ENCODE peak calls at places on chromosomes 1 and 21, in four cellular contexts. One of them, this sample, is unnamed.

GRCh38 chr1:2174348-2175054 is 20.1 kb downstream of the FAAP20 start:
- DNase-seq in mesenchymal stem cell: peak; percentile 61
- DNase-seq in trophoblast cell: peak; percentile 46
- DNase-seq in H1: peak; percentile 70
- DNase-seq in this sample: peak; percentile 54

GRCh38 chr21:37627561-37627960 is 261.0 kb downstream of the DYRK1A start:
- DNase-seq in mesenchymal stem cell: no peak
- DNase-seq in trophoblast cell: no peak
- DNase-seq in H1: no peak
- DNase-seq in this sample: no peak

GRCh38 chr1:61400131-61400530 is 317.8 kb downstream of the NFIA start:
- DNase-seq in mesenchymal stem cell: no peak
- DNase-seq in trophoblast cell: no peak
- DNase-seq in H1: no peak
- DNase-seq in this sample: no peak

GRCh38 chr21:46226920-46227599 is 1.5 kb downstream of the LSS start:
- DNase-seq in mesenchymal stem cell: peak; percentile 79
- DNase-seq in trophoblast cell: no peak
- DNase-seq in H1: no peak
- DNase-seq in this sample: no peak

GRCh38 chr1:31663622-31664452 is 19.2 kb upstream of the PEF1 start:
- DNase-seq in mesenchymal stem cell: peak; percentile 59
- DNase-seq in trophoblast cell: peak; percentile 38
- DNase-seq in H1: peak; percentile 25
- DNase-seq in this sample: peak; percentile 73

GRCh38 chr1:36781098-36781497 is 253.2 kb downstream of the GRIK3 start:
- DNase-seq in mesenchymal stem cell: no peak
- DNase-seq in trophoblast cell: no peak
- DNase-seq in H1: no peak
- DNase-seq in this sample: no peak

GRCh38 chr1:165903672-165904071 is 76.3 kb downstream of the UCK2 start:
- DNase-seq in mesenchymal stem cell: peak; percentile 59
- DNase-seq in trophoblast cell: no peak
- DNase-seq in H1: no peak
- DNase-seq in this sample: no peak

GRCh38 chr1:50969611-50970507 is at the start of gene CDKN2C:
- DNase-seq in mesenchymal stem cell: peak; percentile 88
- DNase-seq in trophoblast cell: peak; percentile 47
- DNase-seq in H1: no peak
- DNase-seq in this sample: no peak

GRCh38 chr1:226646026-226646869 is 92.8 kb downstream of the ITPKB start:
- DNase-seq in mesenchymal stem cell: no peak
- DNase-seq in trophoblast cell: peak; percentile 44
- DNase-seq in H1: no peak
- DNase-seq in this sample: no peak

GRCh38 chr1:199946305-199947155 is 81.0 kb upstream of the NR5A2 start:
- DNase-seq in mesenchymal stem cell: no peak
- DNase-seq in trophoblast cell: no peak
- DNase-seq in H1: no peak
- DNase-seq in this sample: no peak

GRCh38 chr1:17979815-17980214 is 127.8 kb upstream of the IGSF21 start:
- DNase-seq in mesenchymal stem cell: no peak
- DNase-seq in trophoblast cell: no peak
- DNase-seq in H1: no peak
- DNase-seq in this sample: no peak

GRCh38 chr1:84271452-84272273 is 29.8 kb upstream of the SAMD13 start:
- DNase-seq in mesenchymal stem cell: peak; percentile 80
- DNase-seq in trophoblast cell: no peak
- DNase-seq in H1: no peak
- DNase-seq in this sample: no peak

GRCh38 chr1:196558424-196558823 is 49.8 kb downstream of the KCNT2 start:
- DNase-seq in mesenchymal stem cell: peak; percentile 90
- DNase-seq in trophoblast cell: peak; percentile 4
- DNase-seq in H1: no peak
- DNase-seq in this sample: no peak

GRCh38 chr21:45152265-45152746 is 77.9 kb downstream of the ADARB1 start:
- DNase-seq in mesenchymal stem cell: peak; percentile 72
- DNase-seq in trophoblast cell: peak; percentile 48
- DNase-seq in H1: peak; percentile 25
- DNase-seq in this sample: no peak

GRCh38 chr1:92749024-92749634 is 35.8 kb downstream of the EVI5 start:
- DNase-seq in mesenchymal stem cell: peak; percentile 55
- DNase-seq in trophoblast cell: no peak
- DNase-seq in H1: no peak
- DNase-seq in this sample: peak; percentile 11

GRCh38 chr1:174839211-174839610 is 160.5 kb upstream of the CACYBP start:
- DNase-seq in mesenchymal stem cell: no peak
- DNase-seq in trophoblast cell: no peak
- DNase-seq in H1: no peak
- DNase-seq in this sample: no peak

GRCh38 chr1:157099633-157100009 is at the start of gene ETV3L:
- DNase-seq in mesenchymal stem cell: no peak
- DNase-seq in trophoblast cell: no peak
- DNase-seq in H1: no peak
- DNase-seq in this sample: no peak

GRCh38 chr1:99348375-99349132 is 84.3 kb downstream of the PLPPR4 start:
- DNase-seq in mesenchymal stem cell: peak; percentile 74
- DNase-seq in trophoblast cell: no peak
- DNase-seq in H1: no peak
- DNase-seq in this sample: no peak

GRCh38 chr1:58465825-58466617 is 80.5 kb downstream of the OMA1 start:
- DNase-seq in mesenchymal stem cell: no peak
- DNase-seq in trophoblast cell: no peak
- DNase-seq in H1: no peak
- DNase-seq in this sample: no peak

GRCh38 chr1:58076258-58076657 is 470.3 kb downstream of the OMA1 start:
- DNase-seq in mesenchymal stem cell: no peak
- DNase-seq in trophoblast cell: no peak
- DNase-seq in H1: no peak
- DNase-seq in this sample: no peak

GRCh38 chr21:42019101-42019605 is 9.0 kb upstream of the ZBTB21 start:
- DNase-seq in mesenchymal stem cell: no peak
- DNase-seq in trophoblast cell: no peak
- DNase-seq in H1: no peak
- DNase-seq in this sample: no peak

GRCh38 chr1:7177021-7177420 is 391.8 kb downstream of the CAMTA1 start:
- DNase-seq in mesenchymal stem cell: no peak
- DNase-seq in trophoblast cell: no peak
- DNase-seq in H1: no peak
- DNase-seq in this sample: no peak

GRCh38 chr1:34266127-34266951 is 89.6 kb downstream of the C1orf94 start:
- DNase-seq in mesenchymal stem cell: no peak
- DNase-seq in trophoblast cell: no peak
- DNase-seq in H1: no peak
- DNase-seq in this sample: no peak

GRCh38 chr1:156706647-156707008 is 1.2 kb upstream of the CRABP2 start:
- DNase-seq in mesenchymal stem cell: peak; percentile 66
- DNase-seq in trophoblast cell: peak; percentile 51
- DNase-seq in H1: no peak
- DNase-seq in this sample: peak; percentile 78

GRCh38 chr1:150156868-150157603 is 7.3 kb downstream of the PLEKHO1 start:
- DNase-seq in mesenchymal stem cell: peak; percentile 46
- DNase-seq in trophoblast cell: no peak
- DNase-seq in H1: no peak
- DNase-seq in this sample: no peak

GRCh38 chr21:18545908-18546307 is 142.3 kb upstream of the TMPRSS15 start:
- DNase-seq in mesenchymal stem cell: peak; percentile 32
- DNase-seq in trophoblast cell: no peak
- DNase-seq in H1: no peak
- DNase-seq in this sample: no peak

GRCh38 chr1:47669081-47669585 is 231.3 kb downstream of the FOXD2 start:
- DNase-seq in mesenchymal stem cell: no peak
- DNase-seq in trophoblast cell: no peak
- DNase-seq in H1: no peak
- DNase-seq in this sample: no peak

GRCh38 chr1:71565831-71566230 is 485.0 kb upstream of the ZRANB2 start:
- DNase-seq in mesenchymal stem cell: no peak
- DNase-seq in trophoblast cell: no peak
- DNase-seq in H1: no peak
- DNase-seq in this sample: no peak

GRCh38 chr1:244730153-244730933 is 77.4 kb downstream of the DESI2 start:
- DNase-seq in mesenchymal stem cell: peak; percentile 48
- DNase-seq in trophoblast cell: peak; percentile 21
- DNase-seq in H1: no peak
- DNase-seq in this sample: peak; percentile 15

GRCh38 chr21:36776981-36777617 is 78.2 kb downstream of the SIM2 start:
- DNase-seq in mesenchymal stem cell: no peak
- DNase-seq in trophoblast cell: no peak
- DNase-seq in H1: no peak
- DNase-seq in this sample: no peak

GRCh38 chr1:177786346-177786745 is 183.5 kb downstream of the SEC16B start:
- DNase-seq in mesenchymal stem cell: no peak
- DNase-seq in trophoblast cell: no peak
- DNase-seq in H1: no peak
- DNase-seq in this sample: no peak

GRCh38 chr1:29120955-29121485 is 2.7 kb downstream of the TMEM200B start:
- DNase-seq in mesenchymal stem cell: peak; percentile 48
- DNase-seq in trophoblast cell: no peak
- DNase-seq in H1: no peak
- DNase-seq in this sample: peak; percentile 44

GRCh38 chr1:56435434-56436337 is 143.7 kb downstream of the PLPP3 start:
- DNase-seq in mesenchymal stem cell: no peak
- DNase-seq in trophoblast cell: no peak
- DNase-seq in H1: no peak
- DNase-seq in this sample: peak; percentile 75

GRCh38 chr1:56434659-56435202 is 144.6 kb downstream of the PLPP3 start:
- DNase-seq in mesenchymal stem cell: no peak
- DNase-seq in trophoblast cell: no peak
- DNase-seq in H1: no peak
- DNase-seq in this sample: no peak

GRCh38 chr1:56434025-56434424 is 145.3 kb downstream of the PLPP3 start:
- DNase-seq in mesenchymal stem cell: no peak
- DNase-seq in trophoblast cell: no peak
- DNase-seq in H1: no peak
- DNase-seq in this sample: no peak

GRCh38 chr1:56432561-56432971 is 146.8 kb downstream of the PLPP3 start:
- DNase-seq in mesenchymal stem cell: no peak
- DNase-seq in trophoblast cell: no peak
- DNase-seq in H1: no peak
- DNase-seq in this sample: no peak

DNA sequence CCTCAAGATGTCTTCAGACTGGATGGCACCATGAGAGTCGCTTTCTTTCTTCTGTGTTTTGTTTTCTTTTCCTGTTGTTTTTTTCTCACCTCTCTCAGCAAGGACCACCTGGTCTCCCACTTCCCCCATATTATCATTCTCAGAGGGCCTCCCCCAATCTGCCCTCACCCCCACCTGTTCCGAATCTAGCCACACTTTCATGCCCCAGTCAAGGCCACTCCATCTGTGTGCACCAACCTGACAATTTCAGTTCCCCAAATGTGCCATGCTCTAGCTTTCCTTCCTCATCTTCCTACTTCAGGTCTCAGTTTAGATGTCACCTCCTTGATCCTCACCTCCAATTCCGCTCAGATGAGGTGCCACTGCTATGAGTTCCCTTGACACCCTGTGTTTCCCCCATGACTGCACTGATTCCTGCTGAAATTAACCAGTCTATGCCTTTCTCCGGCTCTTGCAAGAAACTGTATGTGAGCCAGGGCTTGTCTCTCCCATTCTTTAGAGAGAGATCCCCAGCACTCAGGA is 146.2 kb downstream of the PLPP3 start:
- DNase-seq in mesenchymal stem cell: no peak
- DNase-seq in trophoblast cell: no peak
- DNase-seq in H1: no peak
- DNase-seq in this sample: no peak
- H2BK12ac ChIP-seq in mesenchymal stem cell: no peak overlapping the region
- H2BK12ac ChIP-seq in trophoblast cell: peak overlapping the region; percentile 88
- H2BK12ac ChIP-seq in H1: no peak overlapping the region
- H2BK12ac ChIP-seq in this sample: peak overlapping the region; percentile 67

GRCh38 chr1:210233495-210234253 is 1.1 kb downstream of the SERTAD4 start:
- DNase-seq in mesenchymal stem cell: peak; percentile 73
- DNase-seq in trophoblast cell: peak; percentile 74
- DNase-seq in H1: no peak
- DNase-seq in this sample: peak; percentile 53

GRCh38 chr1:210230149-210230695 is 2.4 kb upstream of the SERTAD4 start:
- DNase-seq in mesenchymal stem cell: no peak
- DNase-seq in trophoblast cell: no peak
- DNase-seq in H1: no peak
- DNase-seq in this sample: no peak

GRCh38 chr1:210233216-210233494 is 559 bp downstream of the SERTAD4 start:
- DNase-seq in mesenchymal stem cell: peak; percentile 47
- DNase-seq in trophoblast cell: no peak
- DNase-seq in H1: no peak
- DNase-seq in this sample: no peak

GRCh38 chr1:210232524-210233215 is at the start of gene SERTAD4:
- DNase-seq in mesenchymal stem cell: peak; percentile 60
- DNase-seq in trophoblast cell: peak; percentile 90
- DNase-seq in H1: no peak
- DNase-seq in this sample: peak; percentile 48

GRCh38 chr1:210231846-210232523 is 611 bp upstream of the SERTAD4 start:
- DNase-seq in mesenchymal stem cell: peak; percentile 52
- DNase-seq in trophoblast cell: no peak
- DNase-seq in H1: no peak
- DNase-seq in this sample: no peak
- H3K4me3 ChIP-seq in mesenchymal stem cell: peak overlapping the region; percentile 77
- H3K4me3 ChIP-seq in trophoblast cell: peak overlapping the region; percentile 64
- H3K4me3 ChIP-seq in H1: peak overlapping the region; percentile 64
- H3K4me3 ChIP-seq in this sample: peak overlapping the region; percentile 52

GRCh38 chr1:114025609-114026401 is 46.5 kb downstream of the OLFML3 start:
- DNase-seq in mesenchymal stem cell: no peak
- DNase-seq in trophoblast cell: no peak
- DNase-seq in H1: no peak
- DNase-seq in this sample: no peak
- H2BK12ac ChIP-seq in mesenchymal stem cell: no peak overlapping the region
- H2BK12ac ChIP-seq in trophoblast cell: no peak overlapping the region
- H2BK12ac ChIP-seq in H1: no peak overlapping the region
- H2BK12ac ChIP-seq in this sample: no peak overlapping the region

GRCh38 chr21:16117851-16118592 is 388.2 kb downstream of the USP25 start:
- DNase-seq in mesenchymal stem cell: no peak
- DNase-seq in trophoblast cell: no peak
- DNase-seq in H1: no peak
- DNase-seq in this sample: no peak

GRCh38 chr21:16115461-16115860 is 385.7 kb downstream of the USP25 start:
- DNase-seq in mesenchymal stem cell: no peak
- DNase-seq in trophoblast cell: no peak
- DNase-seq in H1: no peak
- DNase-seq in this sample: no peak

GRCh38 chr21:16116067-16116466 is 386.3 kb downstream of the USP25 start:
- DNase-seq in mesenchymal stem cell: no peak
- DNase-seq in trophoblast cell: no peak
- DNase-seq in H1: no peak
- DNase-seq in this sample: no peak

GRCh38 chr21:16117331-16117730 is 387.5 kb downstream of the USP25 start:
- DNase-seq in mesenchymal stem cell: no peak
- DNase-seq in trophoblast cell: no peak
- DNase-seq in H1: no peak
- DNase-seq in this sample: no peak

DNA sequence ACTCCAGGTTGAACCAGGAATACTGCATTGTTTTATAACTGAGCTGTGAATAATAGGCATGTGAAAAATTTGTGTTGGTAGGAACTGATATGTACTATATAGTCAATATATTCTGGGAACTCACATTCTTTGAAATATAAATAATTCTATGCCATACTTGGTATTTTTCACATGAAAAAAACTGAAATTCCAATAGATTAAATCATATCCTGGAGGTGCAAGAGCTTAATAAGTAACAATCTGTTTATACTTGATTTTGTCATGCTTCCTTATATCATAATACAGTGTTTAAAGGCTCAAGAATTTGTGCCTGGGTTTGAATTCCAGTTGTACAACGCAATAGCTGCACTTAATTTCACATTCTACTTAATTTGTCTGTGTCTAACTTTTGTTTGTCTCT is 387.0 kb downstream of the USP25 start:
- DNase-seq in mesenchymal stem cell: no peak
- DNase-seq in trophoblast cell: no peak
- DNase-seq in H1: no peak
- DNase-seq in this sample: no peak
- H3K4me3 ChIP-seq in mesenchymal stem cell: no peak overlapping the region
- H3K4me3 ChIP-seq in trophoblast cell: no peak overlapping the region
- H3K4me3 ChIP-seq in H1: no peak overlapping the region
- H3K4me3 ChIP-seq in this sample: no peak overlapping the region

This sample was measured in neuronal stem cell.